ENCODE peak calls at places on chromosomes 2 and 18, in four cellular contexts. O is PC-3, U is fibroblast of lung, H is HepG2. D is an unnamed sample. For H3K4me1, the result is how much of the 10 kb centered on the place peaks cover.

GRCh38 chr2:230773039-230773773 is 60.6 kb downstream of the CAB39 start:
- DNase-seq in O (no peak), U (no peak), H (no peak), D (no peak)

GRCh38 chr2:201366166-201366565 is 9.0 kb upstream of the FLACC1 start:
- DNase-seq in O (no peak), U (peak), H (no peak), D (no peak)

GRCh38 chr2:127661949-127662510 is 13.3 kb downstream of the LIMS2 start:
- DNase-seq in H (no peak), O (no peak), U (no peak), D (no peak)

GRCh38 chr2:48414980-48415764 is 114.8 kb upstream of the STON1 start:
- DNase-seq in H (peak), U (peak), O (no peak), D (peak)

GRCh38 chr18:5457467-5457957 is 86.3 kb downstream of the EPB41L3 start:
- DNase-seq in O (no peak), H (no peak), U (no peak), D (no peak)

GRCh38 chr2:118835739-118836410 is 11.6 kb downstream of the EN1 start:
- DNase-seq in O (peak), U (no peak), H (no peak), D (no peak)

GRCh38 chr2:227285741-227286140 is 39.3 kb upstream of the MFF start:
- DNase-seq in H (no peak), O (no peak), U (no peak), D (no peak)

GRCh38 chr2:120949027-120949956 is 213.6 kb downstream of the GLI2 start:
- DNase-seq in U (no peak), H (peak), O (peak), D (peak)

GRCh38 chr18:60675801-60676200 is 303.2 kb upstream of the MC4R start:
- DNase-seq in O (peak), U (no peak), H (no peak), D (no peak)

GRCh38 chr2:121220995-121221394 is 64.0 kb downstream of the TFCP2L1 start:
- DNase-seq in U (peak), H (no peak), O (peak), D (no peak)

GRCh38 chr2:70070557-70071268 is 16.6 kb upstream of the PCBP1 start:
- DNase-seq in U (peak), H (peak), O (peak), D (peak)

GRCh38 chr2:219639356-219639755 is 11.9 kb downstream of the SLC4A3 start:
- DNase-seq in U (no peak), H (no peak), O (no peak), D (no peak)

GRCh38 chr18:23487738-23488625 is 15.3 kb upstream of the RMC1 start:
- DNase-seq in O (peak), U (peak), H (peak), D (no peak)

GRCh38 chr2:29747786-29748470 is 173.5 kb downstream of the ALK start:
- DNase-seq in U (peak), O (peak), H (peak), D (no peak)

GRCh38 chr18:39795350-39795749 is 2159.7 kb upstream of the PIK3C3 start:
- DNase-seq in O (no peak), U (no peak), H (no peak), D (no peak)

GRCh38 chr2:240454031-240454901 is 18.8 kb downstream of the GPC1 start:
- DNase-seq in U (no peak), O (no peak), H (no peak), D (no peak)

GRCh38 chr2:240451791-240452470 is 16.5 kb downstream of the GPC1 start:
- DNase-seq in O (no peak), H (no peak), U (no peak), D (no peak)

GRCh38 chr2:240453461-240454030 is 18.1 kb downstream of the GPC1 start:
- DNase-seq in O (no peak), U (no peak), H (no peak), D (no peak)

GRCh38 chr2:240451108-240451611 is 15.7 kb downstream of the GPC1 start:
- DNase-seq in O (no peak), H (no peak), U (peak), D (no peak)

DNA sequence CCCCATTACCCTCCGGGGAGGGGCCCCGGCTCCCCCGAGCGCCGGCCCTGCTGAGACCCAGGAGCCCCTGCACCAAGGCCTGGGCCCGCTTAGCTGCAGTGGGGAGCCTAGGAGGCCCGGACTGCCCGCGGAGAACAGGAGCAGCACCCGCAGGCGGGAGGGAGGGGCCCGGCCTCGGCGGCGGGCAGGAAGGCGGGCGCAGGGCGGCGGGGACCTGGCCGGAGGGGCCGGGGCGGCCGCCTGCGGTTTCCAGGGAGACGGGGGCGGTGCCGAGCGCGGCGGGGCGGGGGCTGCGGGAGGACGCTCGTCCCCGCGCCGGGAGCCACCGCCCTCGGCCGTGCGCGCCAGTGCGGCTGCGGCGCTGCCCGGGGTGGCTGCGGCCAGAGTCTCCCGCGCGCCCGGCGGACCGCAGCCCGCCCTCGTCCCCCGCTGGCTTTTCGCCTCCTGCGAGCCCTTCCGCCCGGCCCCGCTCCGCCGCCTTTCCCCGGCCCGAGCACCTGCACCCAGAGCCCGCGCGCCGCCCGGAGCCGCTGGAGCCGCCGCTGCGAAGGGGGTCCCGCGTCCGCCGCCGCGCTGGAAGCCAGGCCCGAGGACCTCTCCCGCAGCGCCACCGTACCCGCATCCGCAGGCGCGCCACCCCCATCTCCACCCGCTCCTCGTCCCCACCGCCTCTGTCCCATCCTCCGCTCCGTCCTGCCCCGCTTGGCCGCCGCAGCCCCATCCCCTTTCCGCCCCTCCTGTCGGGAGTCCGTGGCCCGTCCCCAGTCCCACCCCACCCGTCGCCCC is 17.2 kb downstream of the GPC1 start:
- DNase-seq in U (peak), O (peak), H (peak), D (no peak)
- TF ChIP-seq EZH2 in U (no peak), O (no peak), H (no peak), D (no peak)

GRCh38 chr2:232508246-232508645 is 11.9 kb upstream of the PRSS56 start:
- DNase-seq in U (no peak), H (no peak), O (no peak), D (no peak)
- H3K4me1 ChIP-seq in U (under half), H (under half), O (under half), D (under half)

GRCh38 chr2:11477994-11478393 is 12.0 kb upstream of the E2F6 start:
- DNase-seq in U (peak), O (peak), H (peak), D (peak)
- TF ChIP-seq EZH2 in U (no peak), O (no peak), H (no peak), D (no peak)

GRCh38 chr2:101710690-101711318 is 13.3 kb downstream of the MAP4K4 start:
- DNase-seq in H (no peak), O (peak), U (peak), D (no peak)
- H3K4me1 ChIP-seq in H (half or more), O (under half), U (under half), D (under half)

GRCh38 chr18:58335223-58335622 is 291.2 kb downstream of the NEDD4L start:
- DNase-seq in U (no peak), O (no peak), H (no peak), D (no peak)
- TF ChIP-seq EZH2 in U (no peak), O (no peak), H (no peak), D (no peak)

DNA sequence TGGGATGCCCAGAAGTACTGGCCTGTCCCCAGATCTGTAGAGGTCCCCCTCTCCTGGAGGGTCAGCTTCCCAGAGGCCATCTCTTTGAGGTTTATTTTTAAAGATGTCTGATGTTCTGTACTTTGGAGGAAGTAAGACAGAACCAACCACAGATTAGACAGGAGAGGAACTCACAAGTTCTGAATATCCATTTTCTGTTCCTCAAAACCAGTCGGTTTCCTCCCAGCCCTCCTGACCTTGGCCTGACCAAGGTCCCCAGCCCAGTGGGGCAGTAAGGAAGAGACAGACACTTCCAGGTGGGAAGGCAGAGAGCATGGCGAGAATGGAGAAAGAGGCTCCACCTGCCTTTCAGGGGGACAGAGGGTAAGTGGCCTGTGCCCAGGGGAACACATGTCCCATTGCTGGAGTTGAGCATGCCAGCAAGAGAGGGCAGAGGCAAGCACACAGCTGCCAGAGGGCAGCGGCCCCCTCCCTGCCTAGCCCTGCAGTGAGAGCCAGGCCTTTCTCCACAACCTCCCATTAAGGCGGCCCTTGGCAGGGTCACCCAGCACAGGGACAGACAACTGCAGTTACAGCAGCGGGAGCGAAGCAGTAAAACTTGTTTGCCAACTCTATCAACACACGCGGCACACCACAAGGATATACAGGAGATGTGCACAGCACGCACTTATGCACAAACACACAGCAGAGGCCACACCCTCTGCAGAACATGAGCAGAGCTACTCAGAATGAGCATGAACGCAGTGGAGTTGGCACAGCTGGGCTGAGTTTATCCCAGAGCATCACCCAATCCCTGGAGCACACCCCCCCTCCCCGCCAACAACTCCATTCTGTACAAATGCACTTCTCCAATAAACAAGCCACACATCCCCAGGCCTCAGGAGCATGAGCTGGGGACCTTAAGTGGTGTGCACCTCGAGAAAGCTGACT is 18.5 kb upstream of the SEMA4C start:
- DNase-seq in O (peak), U (no peak), H (no peak), D (no peak)
- H3K4me1 ChIP-seq in O (half or more), U (under half), H (under half), D (under half)

GRCh38 chr2:66446178-66446860 is 11.4 kb downstream of the MEIS1 start:
- DNase-seq in U (peak), O (no peak), H (no peak), D (no peak)
- TF ChIP-seq EZH2 in U (no peak), O (no peak), H (no peak), D (no peak)